ENCODE peak calls at places on chromosomes 1 and 21, in four cellular contexts. W, Z, J and P are unnamed samples.

GRCh38 chr1:92017656-92018055 is 12.1 kb upstream of the EPHX4 start:
- DNase-seq in Z (no peak), J (no peak), W (no peak), P (peak; percentile 71)

GRCh38 chr1:70084314-70084915 is 121.0 kb downstream of the LRRC40 start:
- DNase-seq in J (peak; percentile 33), Z (peak; percentile 32), W (peak; percentile 44), P (no peak)

GRCh38 chr1:101346419-101346818 is 109.6 kb downstream of the S1PR1 start:
- DNase-seq in Z (no peak), W (no peak), J (no peak), P (no peak)

GRCh38 chr1:52629021-52629643 is 3.8 kb upstream of the SHISAL2A start:
- DNase-seq in J (no peak), Z (no peak), W (no peak), P (no peak)

GRCh38 chr1:33143698-33144097 is 38.1 kb downstream of the TRIM62 start:
- DNase-seq in Z (peak; percentile 53), J (no peak), W (no peak), P (no peak)

GRCh38 chr1:59520759-59521442 is 224.0 kb downstream of the FGGY start:
- DNase-seq in W (no peak), Z (no peak), J (no peak), P (no peak)

GRCh38 chr1:172761581-172762025 is 102.7 kb downstream of the FASLG start:
- DNase-seq in W (peak; percentile 98), J (peak; percentile 70), Z (peak; percentile 39), P (no peak)

GRCh38 chr1:34164510-34165381 is at the start of gene CSMD2:
- DNase-seq in Z (peak; percentile 87), J (peak; percentile 14), W (no peak), P (no peak)

DNA sequence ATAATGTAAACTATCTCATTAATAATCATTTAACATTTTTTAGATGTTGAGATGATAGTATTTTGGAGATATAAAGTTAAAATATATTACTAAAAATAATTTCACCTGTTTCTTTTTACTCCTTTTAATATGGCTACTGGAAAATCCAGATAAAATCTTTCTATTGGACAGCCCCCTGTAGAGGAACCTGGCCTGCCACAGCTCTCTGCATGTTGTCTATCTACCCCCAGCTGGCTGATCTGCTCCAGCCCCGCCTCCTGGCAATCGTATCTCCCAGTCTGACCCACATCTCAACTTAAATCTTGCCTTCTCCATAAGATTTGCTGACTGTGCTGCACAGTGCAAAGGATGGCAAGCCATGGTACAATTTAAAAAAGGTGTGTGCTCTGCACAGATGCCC is 182.8 kb downstream of the SIPA1L2 start:
- DNase-seq in Z (no peak), J (no peak), W (no peak), P (no peak)
- H3K36me3 ChIP-seq in Z (no peaks in the 10 kb centered on the region), J (no peaks in the 10 kb centered on the region), W (no peaks in the 10 kb centered on the region), P (no peaks in the 10 kb centered on the region)

DNA sequence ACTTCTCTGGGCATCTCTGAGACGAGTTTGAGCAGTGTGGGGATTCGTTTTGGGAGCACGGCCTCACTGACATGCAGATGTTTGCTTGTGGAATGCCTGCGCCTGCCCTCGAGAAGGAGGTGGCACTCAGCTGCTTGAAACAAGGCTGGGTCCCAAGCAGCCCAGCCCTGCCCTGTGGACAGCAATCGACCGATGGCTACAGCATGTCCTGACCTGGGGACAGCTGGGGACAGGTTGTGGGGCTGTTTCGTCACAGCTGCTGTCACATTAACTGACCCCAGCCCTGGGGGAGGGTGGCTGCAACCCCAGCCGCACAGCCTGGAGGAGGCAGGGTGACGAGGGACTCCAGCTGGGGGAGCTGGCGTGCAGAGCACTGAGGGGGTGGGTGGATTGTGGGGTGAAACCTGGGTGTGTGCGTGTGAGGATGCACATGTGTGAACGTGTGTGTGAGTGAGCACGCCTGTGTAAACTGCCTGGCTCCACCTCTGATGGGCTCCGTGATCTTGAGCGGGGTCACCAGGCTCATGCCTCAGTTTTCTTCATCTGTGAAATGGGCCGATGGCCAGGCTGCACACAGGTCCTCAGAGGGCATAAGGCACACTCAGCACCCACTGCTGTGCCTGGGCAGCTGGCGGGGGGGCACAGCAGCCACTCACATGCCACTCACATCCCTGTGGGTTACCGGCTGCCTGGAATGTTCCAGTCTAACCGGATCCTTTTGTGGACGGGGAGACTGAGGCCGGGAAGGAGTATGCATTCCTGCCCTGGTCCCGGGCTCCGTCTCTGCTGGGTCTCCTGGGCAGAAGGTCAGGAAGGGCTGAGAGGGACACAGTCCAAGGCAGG is 49.3 kb downstream of the COL18A1 start:
- DNase-seq in J (no peak), W (no peak), Z (peak; percentile 38), P (no peak)
- H3K4me3 ChIP-seq in J (no peak overlapping the region), W (no peak overlapping the region), Z (peak overlapping the region; percentile 29), P (no peak overlapping the region)

DNA sequence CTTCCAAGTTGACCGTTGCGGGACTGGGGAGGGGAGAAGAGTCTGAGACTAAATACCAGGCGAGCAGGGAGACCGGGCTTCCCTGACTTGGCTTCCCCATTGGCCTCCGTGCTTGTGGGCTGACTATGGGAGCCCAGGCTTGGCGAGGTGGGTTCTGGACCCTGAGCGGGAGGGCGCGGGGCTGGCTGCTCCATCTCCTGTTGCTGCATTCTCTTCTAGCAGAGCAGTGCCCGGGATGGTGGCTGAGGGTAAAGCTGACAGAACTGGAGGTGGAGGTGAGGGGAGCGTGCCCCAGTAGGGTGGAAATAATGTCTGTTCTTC is 689 bp downstream of the LGR6 start:
- DNase-seq in J (no peak), Z (no peak), W (no peak), P (no peak)
- TF ChIP-seq EZH2 in J (peak; percentile 76), Z (no peak), W (no peak), P (no peak)

GRCh38 chr21:33339938-33340337 is 15.2 kb downstream of the IFNAR1 start:
- DNase-seq in W (no peak), J (no peak), Z (no peak), P (no peak)

GRCh38 chr21:33348728-33349127 is 24.0 kb downstream of the IFNAR1 start:
- DNase-seq in J (no peak), W (no peak), Z (no peak), P (no peak)

GRCh38 chr21:33350676-33351075 is 25.9 kb downstream of the IFNAR1 start:
- DNase-seq in W (no peak), Z (no peak), J (no peak), P (no peak)

GRCh38 chr21:33345751-33346238 is 21.0 kb downstream of the IFNAR1 start:
- DNase-seq in Z (no peak), J (no peak), W (no peak), P (no peak)
- H3K36me3 ChIP-seq in Z (peaks cover 21% of the 10 kb centered on the region), J (peaks cover 16% of the 10 kb centered on the region), W (peaks cover 5% of the 10 kb centered on the region), P (peaks cover 43% of the 10 kb centered on the region)

GRCh38 chr21:28152729-28153128 is 839.9 kb downstream of the LTN1 start:
- DNase-seq in J (no peak), W (no peak), Z (no peak), P (no peak)

GRCh38 chr21:28150021-28150420 is 842.7 kb downstream of the LTN1 start:
- DNase-seq in W (no peak), Z (no peak), J (no peak), P (no peak)

GRCh38 chr21:28144653-28145052 is 848.0 kb downstream of the LTN1 start:
- DNase-seq in W (no peak), J (no peak), Z (no peak), P (no peak)

GRCh38 chr21:28150778-28151177 is 841.9 kb downstream of the LTN1 start:
- DNase-seq in Z (no peak), W (no peak), J (no peak), P (no peak)

GRCh38 chr21:28148400-28149064 is 844.1 kb downstream of the LTN1 start:
- DNase-seq in J (no peak), Z (peak; percentile 17), W (peak; percentile 22), P (no peak)
- H3K4me3 ChIP-seq in J (no peak overlapping the region), Z (no peak overlapping the region), W (no peak overlapping the region), P (no peak overlapping the region)

GRCh38 chr1:202958544-202959275 is 598 bp upstream of the ADIPOR1 start:
- DNase-seq in Z (no peak), W (no peak), J (no peak), P (no peak)
- TF ChIP-seq EZH2 in Z (no peak), W (no peak), J (no peak), P (no peak)